ENCODE peak calls at places on chromosomes 7 and 10, in eight cellular contexts. One of them, this sample, is unnamed.

GRCh38 chr10:45181483-45181882 is 133.9 kb downstream of the OR13A1 start:
- DNase-seq in endodermal cell: no peak
- DNase-seq in brain microvascular endothelial cell: peak; percentile 13
- DNase-seq in prostate gland: no peak
- DNase-seq in K562: no peak
- DNase-seq in heart left ventricle: peak; percentile 46
- DNase-seq in lower lobe of right lung: no peak
- DNase-seq in mesendoderm: peak; percentile 48
- DNase-seq in this sample: no peak

GRCh38 chr7:138929969-138930368 is 51.2 kb downstream of the KIAA1549 start:
- DNase-seq in endodermal cell: no peak
- DNase-seq in K562: no peak
- DNase-seq in prostate gland: no peak
- DNase-seq in lower lobe of right lung: no peak
- DNase-seq in heart left ventricle: no peak
- DNase-seq in mesendoderm: no peak
- DNase-seq in brain microvascular endothelial cell: no peak
- DNase-seq in this sample: no peak

GRCh38 chr10:31134303-31134928 is 102.8 kb upstream of the ZNF438 start:
- DNase-seq in mesendoderm: peak; percentile 62
- DNase-seq in prostate gland: no peak
- DNase-seq in endodermal cell: peak; percentile 78
- DNase-seq in lower lobe of right lung: no peak
- DNase-seq in brain microvascular endothelial cell: peak; percentile 41
- DNase-seq in heart left ventricle: no peak
- DNase-seq in K562: no peak
- DNase-seq in this sample: no peak

GRCh38 chr7:134712196-134712595 is 65.5 kb downstream of the BPGM start:
- DNase-seq in K562: no peak
- DNase-seq in endodermal cell: no peak
- DNase-seq in mesendoderm: no peak
- DNase-seq in heart left ventricle: no peak
- DNase-seq in prostate gland: no peak
- DNase-seq in brain microvascular endothelial cell: peak; percentile 30
- DNase-seq in lower lobe of right lung: no peak
- DNase-seq in this sample: no peak

GRCh38 chr10:24034571-24034970 is 174.4 kb upstream of the KIAA1217 start:
- DNase-seq in mesendoderm: peak; percentile 13
- DNase-seq in endodermal cell: no peak
- DNase-seq in lower lobe of right lung: no peak
- DNase-seq in heart left ventricle: peak; percentile 31
- DNase-seq in brain microvascular endothelial cell: no peak
- DNase-seq in K562: no peak
- DNase-seq in prostate gland: no peak
- DNase-seq in this sample: no peak

GRCh38 chr7:7159063-7159645 is 23.2 kb upstream of the C1GALT1 start:
- DNase-seq in K562: no peak
- DNase-seq in prostate gland: no peak
- DNase-seq in endodermal cell: no peak
- DNase-seq in heart left ventricle: no peak
- DNase-seq in mesendoderm: no peak
- DNase-seq in lower lobe of right lung: no peak
- DNase-seq in brain microvascular endothelial cell: no peak
- DNase-seq in this sample: no peak

GRCh38 chr7:87506243-87507180 is 31.0 kb upstream of the ABCB4 start:
- DNase-seq in K562: no peak
- DNase-seq in mesendoderm: no peak
- DNase-seq in brain microvascular endothelial cell: no peak
- DNase-seq in endodermal cell: no peak
- DNase-seq in prostate gland: no peak
- DNase-seq in heart left ventricle: no peak
- DNase-seq in lower lobe of right lung: no peak
- DNase-seq in this sample: no peak

GRCh38 chr7:1595027-1595426 is 25.2 kb upstream of the PSMG3 start:
- DNase-seq in heart left ventricle: no peak
- DNase-seq in prostate gland: no peak
- DNase-seq in endodermal cell: no peak
- DNase-seq in brain microvascular endothelial cell: no peak
- DNase-seq in mesendoderm: no peak
- DNase-seq in lower lobe of right lung: no peak
- DNase-seq in K562: no peak
- DNase-seq in this sample: no peak

GRCh38 chr10:42934842-42935241 is 142.0 kb upstream of the RET start:
- DNase-seq in heart left ventricle: no peak
- DNase-seq in endodermal cell: no peak
- DNase-seq in brain microvascular endothelial cell: no peak
- DNase-seq in lower lobe of right lung: no peak
- DNase-seq in mesendoderm: no peak
- DNase-seq in K562: no peak
- DNase-seq in prostate gland: no peak
- DNase-seq in this sample: no peak

GRCh38 chr10:42933454-42934340 is 143.2 kb upstream of the RET start:
- DNase-seq in mesendoderm: peak; percentile 57
- DNase-seq in endodermal cell: peak; percentile 83
- DNase-seq in heart left ventricle: no peak
- DNase-seq in K562: no peak
- DNase-seq in brain microvascular endothelial cell: no peak
- DNase-seq in prostate gland: no peak
- DNase-seq in lower lobe of right lung: no peak
- DNase-seq in this sample: no peak

GRCh38 chr10:42932116-42932515 is 144.8 kb upstream of the RET start:
- DNase-seq in endodermal cell: no peak
- DNase-seq in mesendoderm: no peak
- DNase-seq in prostate gland: no peak
- DNase-seq in brain microvascular endothelial cell: no peak
- DNase-seq in lower lobe of right lung: peak; percentile 39
- DNase-seq in K562: no peak
- DNase-seq in heart left ventricle: no peak
- DNase-seq in this sample: no peak

GRCh38 chr10:42934351-42934811 is 142.5 kb upstream of the RET start:
- DNase-seq in prostate gland: no peak
- DNase-seq in brain microvascular endothelial cell: no peak
- DNase-seq in lower lobe of right lung: no peak
- DNase-seq in endodermal cell: no peak
- DNase-seq in heart left ventricle: no peak
- DNase-seq in K562: no peak
- DNase-seq in mesendoderm: no peak
- DNase-seq in this sample: no peak

DNA sequence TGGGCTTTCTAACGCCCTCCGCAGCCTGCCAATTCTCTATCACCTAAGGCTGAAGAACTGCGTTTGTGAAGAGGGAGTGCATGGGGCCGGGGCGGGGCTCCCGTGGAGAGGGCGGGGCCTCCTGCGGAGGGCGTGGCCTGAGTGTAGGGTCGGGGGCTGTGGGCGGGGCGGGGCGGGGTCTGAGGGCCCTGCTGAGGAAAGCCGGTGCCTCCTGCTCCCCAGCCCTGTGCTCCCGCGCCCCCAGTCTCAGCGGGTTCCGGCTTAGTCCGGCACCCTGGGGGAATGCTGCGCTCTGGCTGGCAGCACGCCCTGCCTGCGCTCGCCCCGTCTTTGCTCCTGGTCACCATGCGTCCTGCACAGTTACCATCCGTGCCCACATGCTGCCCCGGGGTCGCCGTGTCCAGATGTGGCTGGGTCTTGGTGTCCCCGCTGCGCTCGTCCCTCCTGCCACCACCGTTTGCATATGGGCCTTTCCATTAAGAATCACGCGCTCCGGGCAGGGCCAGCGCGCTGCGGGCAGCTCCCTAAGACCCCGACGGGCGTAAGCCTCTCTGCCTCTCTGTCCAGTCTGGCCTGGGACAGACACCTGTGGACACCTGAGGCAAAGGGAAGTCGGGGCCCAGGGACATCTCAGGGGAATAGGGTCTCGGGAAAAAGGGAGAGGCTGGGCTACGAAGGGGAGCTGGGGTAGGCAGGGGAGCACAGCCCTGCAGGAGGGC is 144.0 kb upstream of the RET start:
- DNase-seq in endodermal cell: peak; percentile 96
- DNase-seq in brain microvascular endothelial cell: no peak
- DNase-seq in heart left ventricle: no peak
- DNase-seq in prostate gland: no peak
- DNase-seq in K562: peak; percentile 73
- DNase-seq in lower lobe of right lung: peak; percentile 49
- DNase-seq in mesendoderm: peak; percentile 68
- DNase-seq in this sample: no peak
- H3K4me3 ChIP-seq in endodermal cell: peak overlapping the region; percentile 58
- H3K4me3 ChIP-seq in brain microvascular endothelial cell: no peak overlapping the region
- H3K4me3 ChIP-seq in heart left ventricle: peak overlapping the region; percentile 13
- H3K4me3 ChIP-seq in prostate gland: peak overlapping the region; percentile 10
- H3K4me3 ChIP-seq in K562: no peak overlapping the region
- H3K4me3 ChIP-seq in lower lobe of right lung: peak overlapping the region; percentile 27
- H3K4me3 ChIP-seq in mesendoderm: peak overlapping the region; percentile 2
- H3K4me3 ChIP-seq in this sample: peak overlapping the region; percentile 32

DNA sequence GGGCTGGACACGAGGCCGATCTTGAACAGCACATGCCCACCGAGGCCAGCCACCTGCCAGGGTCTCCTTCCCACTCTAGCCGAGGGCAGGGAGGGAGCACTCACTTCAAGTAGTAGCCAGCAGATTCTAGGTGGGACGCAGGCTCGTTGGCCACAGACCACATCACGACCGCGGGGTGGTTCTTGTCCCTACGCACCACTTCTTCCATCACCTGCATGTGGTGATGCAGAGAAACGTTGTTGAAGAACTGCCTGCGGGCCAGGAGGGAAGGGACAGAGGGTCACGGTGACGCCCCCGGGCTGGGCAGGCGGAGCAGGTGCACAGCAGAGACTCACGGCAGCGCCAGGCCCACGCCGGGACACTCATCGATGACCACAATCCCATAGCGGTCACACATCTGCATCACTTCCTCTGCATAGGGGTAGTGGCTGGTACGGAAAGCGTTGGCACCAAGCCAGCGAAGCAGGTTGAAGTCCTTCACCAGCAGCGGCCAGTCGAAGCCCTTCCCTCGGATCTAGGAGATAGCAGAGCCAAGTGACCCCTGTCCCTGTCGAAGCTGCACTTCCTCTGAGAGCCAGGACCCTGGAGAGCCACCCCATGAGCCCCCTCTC is 7.7 kb downstream of the GUSB start:
- DNase-seq in endodermal cell: no peak
- DNase-seq in brain microvascular endothelial cell: no peak
- DNase-seq in prostate gland: no peak
- DNase-seq in mesendoderm: no peak
- DNase-seq in lower lobe of right lung: no peak
- DNase-seq in heart left ventricle: no peak
- DNase-seq in K562: no peak
- DNase-seq in this sample: no peak
- H3K27ac ChIP-seq in endodermal cell: no peak overlapping the region
- H3K27ac ChIP-seq in brain microvascular endothelial cell: no peak overlapping the region
- H3K27ac ChIP-seq in prostate gland: no peak overlapping the region
- H3K27ac ChIP-seq in mesendoderm: no peak overlapping the region
- H3K27ac ChIP-seq in lower lobe of right lung: no peak overlapping the region
- H3K27ac ChIP-seq in heart left ventricle: no peak overlapping the region
- H3K27ac ChIP-seq in K562: no peak overlapping the region
- H3K27ac ChIP-seq in this sample: no peak overlapping the region

GRCh38 chr10:123862421-123863188 is 29.0 kb downstream of the CPXM2 start:
- DNase-seq in lower lobe of right lung: no peak
- DNase-seq in prostate gland: no peak
- DNase-seq in brain microvascular endothelial cell: no peak
- DNase-seq in K562: no peak
- DNase-seq in heart left ventricle: no peak
- DNase-seq in mesendoderm: no peak
- DNase-seq in endodermal cell: no peak
- DNase-seq in this sample: no peak

GRCh38 chr10:123860209-123860608 is 31.4 kb downstream of the CPXM2 start:
- DNase-seq in brain microvascular endothelial cell: no peak
- DNase-seq in prostate gland: no peak
- DNase-seq in endodermal cell: no peak
- DNase-seq in mesendoderm: no peak
- DNase-seq in lower lobe of right lung: no peak
- DNase-seq in K562: no peak
- DNase-seq in heart left ventricle: no peak
- DNase-seq in this sample: no peak

GRCh38 chr10:123859651-123860045 is 32.0 kb downstream of the CPXM2 start:
- DNase-seq in lower lobe of right lung: no peak
- DNase-seq in K562: no peak
- DNase-seq in prostate gland: no peak
- DNase-seq in mesendoderm: no peak
- DNase-seq in heart left ventricle: no peak
- DNase-seq in brain microvascular endothelial cell: no peak
- DNase-seq in endodermal cell: no peak
- DNase-seq in this sample: no peak

GRCh38 chr10:123858907-123859650 is 32.5 kb downstream of the CPXM2 start:
- DNase-seq in prostate gland: no peak
- DNase-seq in endodermal cell: no peak
- DNase-seq in K562: no peak
- DNase-seq in brain microvascular endothelial cell: no peak
- DNase-seq in mesendoderm: no peak
- DNase-seq in heart left ventricle: no peak
- DNase-seq in lower lobe of right lung: no peak
- DNase-seq in this sample: no peak

GRCh38 chr10:123860856-123861255 is 30.8 kb downstream of the CPXM2 start:
- DNase-seq in prostate gland: no peak
- DNase-seq in mesendoderm: no peak
- DNase-seq in endodermal cell: no peak
- DNase-seq in brain microvascular endothelial cell: no peak
- DNase-seq in heart left ventricle: no peak
- DNase-seq in lower lobe of right lung: no peak
- DNase-seq in K562: no peak
- DNase-seq in this sample: no peak
- H3K27me3 ChIP-seq in prostate gland: no peaks in the 10 kb centered on the region
- H3K27me3 ChIP-seq in mesendoderm: no peaks in the 10 kb centered on the region
- H3K27me3 ChIP-seq in endodermal cell: no peaks in the 10 kb centered on the region
- H3K27me3 ChIP-seq in brain microvascular endothelial cell: no peaks in the 10 kb centered on the region
- H3K27me3 ChIP-seq in heart left ventricle: no peaks in the 10 kb centered on the region
- H3K27me3 ChIP-seq in lower lobe of right lung: no peaks in the 10 kb centered on the region
- H3K27me3 ChIP-seq in K562: no peaks in the 10 kb centered on the region
- H3K27me3 ChIP-seq in this sample: no peaks in the 10 kb centered on the region

GRCh38 chr7:42931447-42931833 is 534 bp downstream of the PSMA2 start:
- DNase-seq in mesendoderm: no peak
- DNase-seq in prostate gland: no peak
- DNase-seq in heart left ventricle: no peak
- DNase-seq in brain microvascular endothelial cell: no peak
- DNase-seq in K562: no peak
- DNase-seq in lower lobe of right lung: no peak
- DNase-seq in endodermal cell: no peak
- DNase-seq in this sample: no peak

GRCh38 chr7:42932861-42933591 is 850 bp downstream of the MRPL32 start:
- DNase-seq in lower lobe of right lung: no peak
- DNase-seq in endodermal cell: peak; percentile 65
- DNase-seq in heart left ventricle: peak; percentile 35
- DNase-seq in K562: no peak
- DNase-seq in brain microvascular endothelial cell: no peak
- DNase-seq in mesendoderm: peak; percentile 63
- DNase-seq in prostate gland: no peak
- DNase-seq in this sample: no peak

GRCh38 chr7:42930889-42931288 is 1.1 kb downstream of the PSMA2 start:
- DNase-seq in heart left ventricle: no peak
- DNase-seq in K562: no peak
- DNase-seq in endodermal cell: no peak
- DNase-seq in mesendoderm: no peak
- DNase-seq in lower lobe of right lung: no peak
- DNase-seq in brain microvascular endothelial cell: no peak
- DNase-seq in prostate gland: no peak
- DNase-seq in this sample: no peak

GRCh38 chr7:42929449-42929848 is 2.5 kb downstream of the PSMA2 start:
- DNase-seq in prostate gland: no peak
- DNase-seq in K562: no peak
- DNase-seq in mesendoderm: no peak
- DNase-seq in lower lobe of right lung: no peak
- DNase-seq in heart left ventricle: no peak
- DNase-seq in endodermal cell: no peak
- DNase-seq in brain microvascular endothelial cell: no peak
- DNase-seq in this sample: no peak

DNA sequence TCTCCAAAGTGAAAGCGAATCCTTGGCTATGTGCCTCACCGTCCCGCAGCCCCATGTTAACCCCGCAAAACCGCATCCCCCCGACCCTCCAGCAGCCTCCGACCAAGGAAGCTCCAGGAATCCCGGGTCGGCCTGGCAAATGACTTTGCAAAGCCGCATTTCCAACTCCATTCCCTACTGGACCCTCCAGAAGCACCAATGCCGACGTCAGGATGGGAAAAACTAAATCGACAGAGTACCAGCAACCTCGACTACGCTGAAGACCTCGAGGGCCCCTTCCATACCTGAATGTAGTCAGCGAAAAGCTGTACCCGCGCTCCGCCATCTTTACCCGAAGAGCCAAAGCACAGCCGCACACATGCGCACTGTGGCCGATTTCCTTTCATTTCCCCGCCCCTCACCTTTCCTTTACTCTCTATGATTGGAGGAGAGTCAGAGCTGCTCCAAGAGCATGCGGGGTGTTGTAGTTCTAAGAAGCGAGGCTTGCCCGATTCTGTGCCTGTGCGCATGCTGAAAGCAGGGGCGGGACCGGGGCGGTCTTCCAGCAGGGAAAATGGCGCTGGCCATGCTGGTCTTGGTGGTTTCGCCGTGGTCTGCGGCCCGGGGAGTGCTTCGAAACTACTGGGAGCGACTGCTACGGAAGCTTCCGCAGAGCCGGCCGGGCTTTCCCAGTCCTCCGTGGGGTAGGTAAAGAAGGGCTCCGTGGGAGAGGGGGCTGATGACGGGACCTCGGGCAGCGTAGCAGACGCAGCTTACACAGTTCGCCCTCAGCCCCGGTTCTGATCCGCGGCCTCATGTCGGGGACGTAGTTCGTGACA is at the start of the genes MRPL32 and PSMA2:
- DNase-seq in endodermal cell: peak; percentile 98
- DNase-seq in prostate gland: peak; percentile 95
- DNase-seq in heart left ventricle: peak; percentile 97
- DNase-seq in lower lobe of right lung: peak; percentile 96
- DNase-seq in K562: peak; percentile 95
- DNase-seq in brain microvascular endothelial cell: peak; percentile 98
- DNase-seq in mesendoderm: peak; percentile 99
- DNase-seq in this sample: peak; percentile 94
- H3K4me3 ChIP-seq in endodermal cell: peak within 1 kb of the TSS; percentile 100
- H3K4me3 ChIP-seq in prostate gland: peak within 1 kb of the TSS; percentile 82
- H3K4me3 ChIP-seq in heart left ventricle: peak within 1 kb of the TSS; percentile 84
- H3K4me3 ChIP-seq in lower lobe of right lung: peak within 1 kb of the TSS; percentile 90
- H3K4me3 ChIP-seq in K562: peak within 1 kb of the TSS; percentile 85
- H3K4me3 ChIP-seq in brain microvascular endothelial cell: peak within 1 kb of the TSS; percentile 92
- H3K4me3 ChIP-seq in mesendoderm: peak within 1 kb of the TSS; percentile 100
- H3K4me3 ChIP-seq in this sample: peak within 1 kb of the TSS; percentile 98

This sample was measured in CD8-positive, alpha-beta memory T cell.